ENCODE peak calls at places on chromosomes 6 and 20, in six cellular contexts. W is ascending aorta; K is lung; G is fibroblast of lung; L is CD4-positive, alpha-beta T cell; Z is OCI-LY7. V is an unnamed sample.

GRCh38 chr6:54624216-54624615 is 222.4 kb upstream of the FAM83B start:
- DNase-seq in W (no peak), K (no peak), G (peak; percentile 76), L (no peak), Z (no peak), V (no peak)

GRCh38 chr6:131167773-131168172 is 32.5 kb downstream of the AKAP7 start:
- DNase-seq in W (no peak), K (no peak), G (no peak), L (no peak), Z (no peak), V (no peak)

GRCh38 chr6:1592852-1593251 is 16.9 kb upstream of the FOXC1 start:
- DNase-seq in W (no peak), K (no peak), G (no peak), L (no peak), Z (no peak), V (no peak)

GRCh38 chr20:10369723-10370090 is 64.3 kb downstream of the MKKS start:
- DNase-seq in W (no peak), K (no peak), G (peak; percentile 81), L (no peak), Z (no peak), V (no peak)

GRCh38 chr6:147642458-147642857 is 134.0 kb downstream of the SAMD5 start:
- DNase-seq in W (no peak), K (no peak), G (peak; percentile 84), L (no peak), Z (no peak), V (no peak)

GRCh38 chr6:35139924-35140524 is 1.1 kb downstream of the TCP11 start:
- DNase-seq in W (no peak), K (no peak), G (peak; percentile 67), L (peak; percentile 22), Z (peak; percentile 79), V (no peak)

GRCh38 chr6:165245716-165246115 is 63.7 kb downstream of the C6orf118 start:
- DNase-seq in W (no peak), K (no peak), G (peak; percentile 14), L (no peak), Z (no peak), V (no peak)

GRCh38 chr20:12058201-12058600 is 140.5 kb downstream of the BTBD3 start:
- DNase-seq in W (no peak), K (no peak), G (peak; percentile 59), L (no peak), Z (no peak), V (no peak)

GRCh38 chr6:125507987-125508655 is 206.4 kb upstream of the HDDC2 start:
- DNase-seq in W (no peak), K (no peak), G (peak; percentile 5), L (no peak), Z (no peak), V (no peak)

GRCh38 chr20:6651016-6651415 is 116.5 kb upstream of the BMP2 start:
- DNase-seq in W (no peak), K (no peak), G (peak; percentile 47), L (no peak), Z (no peak), V (peak; percentile 66)

GRCh38 chr6:113397229-113397628 is 459.9 kb upstream of the MARCKS start:
- DNase-seq in W (no peak), K (no peak), G (peak; percentile 70), L (no peak), Z (no peak), V (no peak)

GRCh38 chr6:37236921-37237320 is 20.7 kb upstream of the TBC1D22B start:
- DNase-seq in W (no peak), K (no peak), G (peak; percentile 80), L (no peak), Z (no peak), V (no peak)

GRCh38 chr6:42281570-42281969 is 63.9 kb upstream of the MRPS10 start:
- DNase-seq in W (no peak), K (no peak), G (no peak), L (peak; percentile 64), Z (no peak), V (no peak)

GRCh38 chr20:19861147-19861759 is 103.2 kb downstream of the RIN2 start:
- DNase-seq in W (no peak), K (no peak), G (no peak), L (no peak), Z (no peak), V (no peak)

GRCh38 chr6:147507162-147508072 is 1.1 kb upstream of the SAMD5 start:
- DNase-seq in W (no peak), K (no peak), G (peak; percentile 13), L (no peak), Z (no peak), V (no peak)

GRCh38 chr6:133183691-133184090 is 57.5 kb upstream of the EYA4 start:
- DNase-seq in W (no peak), K (no peak), G (no peak), L (no peak), Z (no peak), V (no peak)

GRCh38 chr6:8526619-8527018 is 91.3 kb upstream of the SLC35B3 start:
- DNase-seq in W (no peak), K (no peak), G (no peak), L (no peak), Z (no peak), V (no peak)

GRCh38 chr20:40639956-40640355 is 49.1 kb downstream of the MAFB start:
- DNase-seq in W (no peak), K (no peak), G (no peak), L (no peak), Z (no peak), V (no peak)

GRCh38 chr20:63370623-63371176 is 9.6 kb upstream of the CHRNA4 start:
- DNase-seq in W (no peak), K (no peak), G (no peak), L (no peak), Z (no peak), V (no peak)

GRCh38 chr20:63371346-63371865 is 10.3 kb upstream of the CHRNA4 start:
- DNase-seq in W (no peak), K (no peak), G (no peak), L (no peak), Z (no peak), V (no peak)

GRCh38 chr20:63368151-63368550 is 7.0 kb upstream of the CHRNA4 start:
- DNase-seq in W (no peak), K (no peak), G (no peak), L (no peak), Z (no peak), V (no peak)

GRCh38 chr20:63369024-63369530 is 7.9 kb upstream of the CHRNA4 start:
- DNase-seq in W (no peak), K (no peak), G (no peak), L (no peak), Z (no peak), V (no peak)

DNA sequence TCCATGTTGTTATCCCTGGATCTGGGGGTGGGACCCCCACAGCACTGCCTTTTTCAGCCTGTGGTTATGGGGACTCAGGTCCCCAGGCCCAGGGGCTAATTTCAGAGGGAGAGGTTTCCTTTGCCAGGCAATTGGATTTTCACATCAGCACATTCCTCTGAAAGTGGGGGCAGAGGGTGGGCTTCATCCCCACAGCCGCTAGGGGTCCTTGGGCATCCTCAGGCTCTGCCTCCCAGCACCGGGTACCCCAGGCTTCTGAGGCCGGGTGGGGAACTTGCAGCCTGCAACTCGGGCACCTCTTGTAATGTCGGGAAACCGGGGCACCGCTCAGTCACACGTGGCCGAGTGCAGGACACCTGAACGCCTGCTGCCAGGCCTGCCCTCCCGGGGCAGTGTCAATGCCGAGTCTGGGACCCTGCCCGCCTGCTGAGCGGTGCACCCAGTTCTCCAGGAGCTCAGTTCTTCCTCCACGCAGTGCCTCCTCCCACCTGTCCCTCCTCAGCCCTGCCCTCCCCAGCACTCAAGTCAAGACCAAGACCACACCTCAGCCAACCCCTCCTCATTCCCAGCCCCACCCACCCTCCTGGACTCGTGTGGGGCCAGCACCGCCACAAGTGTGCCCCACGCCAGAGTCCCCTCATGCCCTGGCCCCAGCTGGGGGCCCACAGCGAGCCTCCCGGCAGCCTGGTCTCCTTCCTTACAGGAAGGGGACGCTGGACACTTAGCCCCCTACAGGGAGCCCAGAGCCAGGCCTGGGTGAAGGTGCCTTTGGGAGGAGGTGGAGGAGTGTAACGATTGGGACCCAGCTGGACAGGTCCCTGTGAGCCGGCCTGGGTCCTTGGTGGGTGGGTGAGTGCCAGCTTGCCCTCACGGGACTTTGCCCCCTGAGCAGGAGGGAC is 8.8 kb upstream of the CHRNA4 start:
- DNase-seq in W (no peak), K (no peak), G (no peak), L (no peak), Z (no peak), V (no peak)
- TF ChIP-seq CTCF in W (no peak), K (no peak), G (no peak), L (no peak), Z (peak; percentile 26), V (no peak)

GRCh38 chr6:3904518-3904917 is 55.3 kb downstream of the FAM50B start:
- DNase-seq in W (no peak), K (no peak), G (no peak), L (no peak), Z (no peak), V (no peak)

GRCh38 chr6:3908961-3909360 is 59.8 kb downstream of the FAM50B start:
- DNase-seq in W (no peak), K (no peak), G (no peak), L (no peak), Z (no peak), V (no peak)

GRCh38 chr6:3908223-3908622 is 59.0 kb downstream of the FAM50B start:
- DNase-seq in W (no peak), K (no peak), G (no peak), L (no peak), Z (no peak), V (no peak)

GRCh38 chr6:3905853-3906190 is 56.6 kb downstream of the FAM50B start:
- DNase-seq in W (no peak), K (no peak), G (no peak), L (no peak), Z (no peak), V (no peak)

GRCh38 chr6:3906191-3907019 is 57.2 kb downstream of the FAM50B start:
- DNase-seq in W (no peak), K (no peak), G (no peak), L (no peak), Z (no peak), V (no peak)
- H3K9me3 ChIP-seq in W (no peaks in the 10 kb centered on the region), K (no peaks in the 10 kb centered on the region), G (no peaks in the 10 kb centered on the region), L (no peaks in the 10 kb centered on the region), Z (no peaks in the 10 kb centered on the region), V (no peaks in the 10 kb centered on the region)

DNA sequence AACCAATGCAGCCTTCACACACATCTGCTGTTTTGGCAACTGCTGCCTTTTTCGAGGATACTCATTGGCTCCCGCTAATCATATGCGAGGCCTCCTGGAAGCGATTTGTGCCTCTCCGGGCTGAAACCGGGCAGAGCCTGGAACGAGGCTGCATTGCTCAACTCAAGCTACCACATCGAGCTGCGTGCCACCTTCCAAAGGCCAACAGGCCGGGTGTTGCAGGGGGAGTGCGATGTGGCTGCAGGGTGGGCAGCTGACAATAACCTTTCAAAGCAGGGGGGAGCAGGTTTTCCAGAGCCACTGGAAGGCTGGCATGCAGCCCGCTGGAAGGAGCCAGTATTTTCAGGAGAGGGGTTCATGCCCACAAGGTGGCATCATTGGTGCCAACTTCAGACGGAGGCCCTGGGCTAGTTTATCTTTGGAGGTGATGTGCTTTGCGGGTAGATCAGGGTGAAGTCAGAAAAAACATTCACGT is 122.6 kb upstream of the IFNGR1 start:
- DNase-seq in W (no peak), K (no peak), G (no peak), L (peak; percentile 29), Z (peak; percentile 47), V (no peak)
- TF ChIP-seq CTCF in W (no peak), K (no peak), G (no peak), L (peak; percentile 72), Z (peak; percentile 77), V (no peak)

DNA sequence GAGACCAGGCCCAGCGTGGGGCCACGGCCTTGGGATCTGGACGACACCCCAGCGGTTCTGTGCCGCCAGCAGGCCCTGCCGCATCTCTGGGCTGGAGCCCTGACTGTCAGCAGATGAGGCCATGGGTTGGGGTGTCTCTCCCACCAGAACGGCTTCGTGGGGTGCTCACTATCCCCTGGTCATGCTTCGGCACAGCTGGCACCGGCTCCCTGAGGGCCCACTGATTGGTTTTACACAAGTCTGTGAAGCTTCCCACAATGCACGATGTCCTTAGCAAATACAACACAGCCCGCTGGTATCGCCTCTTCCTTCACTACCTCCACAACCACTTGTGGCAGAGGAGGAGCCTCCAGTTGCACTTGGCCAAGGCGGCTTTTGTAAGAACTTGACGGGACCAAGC is 94.3 kb downstream of the THBS2 start:
- DNase-seq in W (no peak), K (no peak), G (no peak), L (no peak), Z (no peak), V (no peak)
- H3K9me3 ChIP-seq in W (no peaks in the 10 kb centered on the region), K (no peaks in the 10 kb centered on the region), G (no peaks in the 10 kb centered on the region), L (no peaks in the 10 kb centered on the region), Z (no peaks in the 10 kb centered on the region), V (no peaks in the 10 kb centered on the region)